ENCODE peak calls at places on chromosomes 6 and 20, in five cellular contexts. One of them, this sample, is unnamed.

GRCh38 chr6:145148392-145149175 is 586.7 kb downstream of the EPM2A start:
- DNase-seq in amygdala: no peak
- DNase-seq in colonic mucosa: no peak
- DNase-seq in stimulated activated CD4-positive, alpha-beta T cell treated with anti-CD3 and anti-CD28 coated beads, TNF-alpha, amount 100 ng/mL, for 1 hour: no peak
- DNase-seq in skeletal muscle cell: peak
- DNase-seq in this sample: peak

GRCh38 chr20:14992961-14993360 is 655.5 kb upstream of the FLRT3 start:
- DNase-seq in amygdala: no peak
- DNase-seq in stimulated activated CD4-positive, alpha-beta T cell treated with anti-CD3 and anti-CD28 coated beads, TNF-alpha, amount 100 ng/mL, for 1 hour: no peak
- DNase-seq in skeletal muscle cell: peak
- DNase-seq in colonic mucosa: no peak
- DNase-seq in this sample: no peak

GRCh38 chr20:37081717-37082289 is 14.0 kb downstream of the RBL1 start:
- DNase-seq in colonic mucosa: no peak
- DNase-seq in amygdala: no peak
- DNase-seq in skeletal muscle cell: no peak
- DNase-seq in stimulated activated CD4-positive, alpha-beta T cell treated with anti-CD3 and anti-CD28 coated beads, TNF-alpha, amount 100 ng/mL, for 1 hour: no peak
- DNase-seq in this sample: no peak

GRCh38 chr20:48180039-48180438 is 394.8 kb upstream of the SULF2 start:
- DNase-seq in skeletal muscle cell: no peak
- DNase-seq in amygdala: no peak
- DNase-seq in stimulated activated CD4-positive, alpha-beta T cell treated with anti-CD3 and anti-CD28 coated beads, TNF-alpha, amount 100 ng/mL, for 1 hour: no peak
- DNase-seq in colonic mucosa: no peak
- DNase-seq in this sample: no peak

GRCh38 chr6:43702522-43703440 is 15.2 kb upstream of the MRPS18A start:
- DNase-seq in colonic mucosa: peak
- DNase-seq in amygdala: no peak
- DNase-seq in stimulated activated CD4-positive, alpha-beta T cell treated with anti-CD3 and anti-CD28 coated beads, TNF-alpha, amount 100 ng/mL, for 1 hour: no peak
- DNase-seq in skeletal muscle cell: peak
- DNase-seq in this sample: peak

GRCh38 chr6:134537146-134537555 is 219.2 kb upstream of the SGK1 start:
- DNase-seq in stimulated activated CD4-positive, alpha-beta T cell treated with anti-CD3 and anti-CD28 coated beads, TNF-alpha, amount 100 ng/mL, for 1 hour: no peak
- DNase-seq in colonic mucosa: no peak
- DNase-seq in amygdala: no peak
- DNase-seq in skeletal muscle cell: peak
- DNase-seq in this sample: peak

GRCh38 chr6:100372326-100372725 is 92.4 kb downstream of the SIM1 start:
- DNase-seq in colonic mucosa: no peak
- DNase-seq in amygdala: no peak
- DNase-seq in skeletal muscle cell: no peak
- DNase-seq in stimulated activated CD4-positive, alpha-beta T cell treated with anti-CD3 and anti-CD28 coated beads, TNF-alpha, amount 100 ng/mL, for 1 hour: no peak
- DNase-seq in this sample: no peak

GRCh38 chr6:7910654-7911344 is at the start of gene TXNDC5:
- DNase-seq in skeletal muscle cell: peak
- DNase-seq in amygdala: peak
- DNase-seq in colonic mucosa: peak
- DNase-seq in stimulated activated CD4-positive, alpha-beta T cell treated with anti-CD3 and anti-CD28 coated beads, TNF-alpha, amount 100 ng/mL, for 1 hour: no peak
- DNase-seq in this sample: no peak

GRCh38 chr6:3340358-3340798 is 81.6 kb downstream of the PSMG4 start:
- DNase-seq in stimulated activated CD4-positive, alpha-beta T cell treated with anti-CD3 and anti-CD28 coated beads, TNF-alpha, amount 100 ng/mL, for 1 hour: no peak
- DNase-seq in colonic mucosa: no peak
- DNase-seq in amygdala: no peak
- DNase-seq in skeletal muscle cell: no peak
- DNase-seq in this sample: peak

GRCh38 chr6:128339635-128340436 is 180.6 kb downstream of the PTPRK start:
- DNase-seq in stimulated activated CD4-positive, alpha-beta T cell treated with anti-CD3 and anti-CD28 coated beads, TNF-alpha, amount 100 ng/mL, for 1 hour: no peak
- DNase-seq in amygdala: no peak
- DNase-seq in colonic mucosa: no peak
- DNase-seq in skeletal muscle cell: no peak
- DNase-seq in this sample: no peak

GRCh38 chr20:11454966-11455799 is 462.5 kb upstream of the BTBD3 start:
- DNase-seq in colonic mucosa: peak
- DNase-seq in stimulated activated CD4-positive, alpha-beta T cell treated with anti-CD3 and anti-CD28 coated beads, TNF-alpha, amount 100 ng/mL, for 1 hour: no peak
- DNase-seq in amygdala: no peak
- DNase-seq in skeletal muscle cell: no peak
- DNase-seq in this sample: peak

GRCh38 chr20:5781798-5782750 is 31.9 kb downstream of the SHLD1 start:
- DNase-seq in skeletal muscle cell: no peak
- DNase-seq in colonic mucosa: peak
- DNase-seq in stimulated activated CD4-positive, alpha-beta T cell treated with anti-CD3 and anti-CD28 coated beads, TNF-alpha, amount 100 ng/mL, for 1 hour: no peak
- DNase-seq in amygdala: no peak
- DNase-seq in this sample: no peak

This sample was measured in GM04503.